ENCODE peak calls at places on chromosome 1, in ten cellular contexts. One of them, this sample, is unnamed.
A peak's percentile ranks its signal among the peaks of the same experiment; 100 is the strongest.

GRCh38 chr1:34155851-34156250 is 9.2 kb downstream of the CSMD2 start:
- DNase-seq in tibial nerve: no peak
- DNase-seq in sigmoid colon: no peak
- DNase-seq in colonic mucosa: no peak
- DNase-seq in cardiac muscle cell: no peak
- DNase-seq in GM23338: no peak
- DNase-seq in neuronal stem cell: no peak
- DNase-seq in A549: no peak
- DNase-seq in effector memory CD4-positive, alpha-beta T cell: no peak
- DNase-seq in tibial artery: no peak
- DNase-seq in this sample: no peak

GRCh38 chr1:7006996-7007871 is 222.0 kb downstream of the CAMTA1 start:
- DNase-seq in colonic mucosa: no peak
- DNase-seq in effector memory CD4-positive, alpha-beta T cell: no peak
- DNase-seq in GM23338: no peak
- DNase-seq in sigmoid colon: no peak
- DNase-seq in tibial artery: no peak
- DNase-seq in cardiac muscle cell: no peak
- DNase-seq in A549: no peak
- DNase-seq in neuronal stem cell: no peak
- DNase-seq in tibial nerve: no peak
- DNase-seq in this sample: no peak

GRCh38 chr1:35557118-35557610 is at the start of gene KIAA0319L:
- DNase-seq in GM23338: peak; percentile 87
- DNase-seq in A549: peak; percentile 56
- DNase-seq in tibial nerve: no peak
- DNase-seq in effector memory CD4-positive, alpha-beta T cell: no peak
- DNase-seq in cardiac muscle cell: no peak
- DNase-seq in neuronal stem cell: no peak
- DNase-seq in tibial artery: peak; percentile 87
- DNase-seq in sigmoid colon: peak; percentile 94
- DNase-seq in colonic mucosa: peak; percentile 91
- DNase-seq in this sample: peak; percentile 98

GRCh38 chr1:7962011-7962335 is 462 bp downstream of the PARK7 start:
- DNase-seq in neuronal stem cell: no peak
- DNase-seq in tibial artery: no peak
- DNase-seq in A549: no peak
- DNase-seq in cardiac muscle cell: no peak
- DNase-seq in tibial nerve: no peak
- DNase-seq in colonic mucosa: no peak
- DNase-seq in effector memory CD4-positive, alpha-beta T cell: no peak
- DNase-seq in sigmoid colon: no peak
- DNase-seq in GM23338: no peak
- DNase-seq in this sample: no peak

GRCh38 chr1:87598429-87598828 is 269.7 kb downstream of the LMO4 start:
- DNase-seq in tibial nerve: no peak
- DNase-seq in sigmoid colon: no peak
- DNase-seq in neuronal stem cell: no peak
- DNase-seq in effector memory CD4-positive, alpha-beta T cell: no peak
- DNase-seq in colonic mucosa: no peak
- DNase-seq in GM23338: peak; percentile 80
- DNase-seq in tibial artery: no peak
- DNase-seq in cardiac muscle cell: no peak
- DNase-seq in A549: peak; percentile 25
- DNase-seq in this sample: no peak

GRCh38 chr1:115771847-115772457 is 3.4 kb upstream of the CASQ2 start:
- DNase-seq in A549: peak; percentile 75
- DNase-seq in effector memory CD4-positive, alpha-beta T cell: no peak
- DNase-seq in tibial artery: peak; percentile 57
- DNase-seq in sigmoid colon: peak; percentile 85
- DNase-seq in colonic mucosa: peak; percentile 62
- DNase-seq in GM23338: peak; percentile 97
- DNase-seq in cardiac muscle cell: peak; percentile 90
- DNase-seq in neuronal stem cell: peak; percentile 76
- DNase-seq in tibial nerve: no peak
- DNase-seq in this sample: peak; percentile 76

GRCh38 chr1:186865253-186865652 is 36.5 kb downstream of the PLA2G4A start:
- DNase-seq in tibial artery: no peak
- DNase-seq in effector memory CD4-positive, alpha-beta T cell: no peak
- DNase-seq in tibial nerve: no peak
- DNase-seq in cardiac muscle cell: no peak
- DNase-seq in neuronal stem cell: no peak
- DNase-seq in GM23338: no peak
- DNase-seq in sigmoid colon: no peak
- DNase-seq in colonic mucosa: no peak
- DNase-seq in A549: no peak
- DNase-seq in this sample: no peak

GRCh38 chr1:157240495-157241184 is 102.4 kb upstream of the ETV3 start:
- DNase-seq in sigmoid colon: no peak
- DNase-seq in GM23338: no peak
- DNase-seq in colonic mucosa: no peak
- DNase-seq in tibial artery: no peak
- DNase-seq in cardiac muscle cell: no peak
- DNase-seq in tibial nerve: no peak
- DNase-seq in neuronal stem cell: no peak
- DNase-seq in A549: peak; percentile 58
- DNase-seq in effector memory CD4-positive, alpha-beta T cell: no peak
- DNase-seq in this sample: no peak

GRCh38 chr1:182095946-182096345 is 34.4 kb upstream of the ZNF648 start:
- DNase-seq in A549: no peak
- DNase-seq in sigmoid colon: no peak
- DNase-seq in GM23338: no peak
- DNase-seq in effector memory CD4-positive, alpha-beta T cell: no peak
- DNase-seq in cardiac muscle cell: no peak
- DNase-seq in colonic mucosa: no peak
- DNase-seq in tibial artery: no peak
- DNase-seq in tibial nerve: no peak
- DNase-seq in neuronal stem cell: no peak
- DNase-seq in this sample: no peak

GRCh38 chr1:244918422-244919319 is 54.3 kb upstream of the HNRNPU start:
- DNase-seq in A549: peak; percentile 40
- DNase-seq in effector memory CD4-positive, alpha-beta T cell: peak; percentile 33
- DNase-seq in tibial nerve: no peak
- DNase-seq in GM23338: peak; percentile 34
- DNase-seq in sigmoid colon: peak; percentile 59
- DNase-seq in colonic mucosa: peak; percentile 32
- DNase-seq in tibial artery: no peak
- DNase-seq in neuronal stem cell: peak; percentile 21
- DNase-seq in cardiac muscle cell: peak; percentile 29
- DNase-seq in this sample: peak; percentile 37

GRCh38 chr1:10724948-10725852 is 71.2 kb downstream of the CASZ1 start:
- DNase-seq in sigmoid colon: peak; percentile 84
- DNase-seq in tibial artery: peak; percentile 40
- DNase-seq in GM23338: no peak
- DNase-seq in A549: no peak
- DNase-seq in cardiac muscle cell: peak; percentile 49
- DNase-seq in neuronal stem cell: no peak
- DNase-seq in colonic mucosa: no peak
- DNase-seq in effector memory CD4-positive, alpha-beta T cell: no peak
- DNase-seq in tibial nerve: no peak
- DNase-seq in this sample: no peak

GRCh38 chr1:214466759-214467585 is 84.4 kb downstream of the PTPN14 start:
- DNase-seq in effector memory CD4-positive, alpha-beta T cell: no peak
- DNase-seq in colonic mucosa: peak; percentile 27
- DNase-seq in tibial artery: no peak
- DNase-seq in sigmoid colon: no peak
- DNase-seq in cardiac muscle cell: no peak
- DNase-seq in GM23338: no peak
- DNase-seq in tibial nerve: no peak
- DNase-seq in neuronal stem cell: no peak
- DNase-seq in A549: peak; percentile 62
- DNase-seq in this sample: no peak

GRCh38 chr1:156760092-156760795 is 7.1 kb upstream of the PRCC start:
- DNase-seq in cardiac muscle cell: no peak
- DNase-seq in tibial artery: no peak
- DNase-seq in neuronal stem cell: no peak
- DNase-seq in GM23338: no peak
- DNase-seq in colonic mucosa: no peak
- DNase-seq in sigmoid colon: peak; percentile 36
- DNase-seq in effector memory CD4-positive, alpha-beta T cell: no peak
- DNase-seq in A549: no peak
- DNase-seq in tibial nerve: no peak
- DNase-seq in this sample: no peak

GRCh38 chr1:36778773-36779172 is 255.5 kb downstream of the GRIK3 start:
- DNase-seq in sigmoid colon: no peak
- DNase-seq in A549: no peak
- DNase-seq in tibial artery: no peak
- DNase-seq in colonic mucosa: no peak
- DNase-seq in neuronal stem cell: no peak
- DNase-seq in cardiac muscle cell: no peak
- DNase-seq in tibial nerve: no peak
- DNase-seq in GM23338: no peak
- DNase-seq in effector memory CD4-positive, alpha-beta T cell: no peak
- DNase-seq in this sample: no peak

GRCh38 chr1:30787856-30788495 is 30.4 kb upstream of the LAPTM5 start:
- DNase-seq in tibial artery: no peak
- DNase-seq in neuronal stem cell: no peak
- DNase-seq in A549: no peak
- DNase-seq in cardiac muscle cell: no peak
- DNase-seq in sigmoid colon: no peak
- DNase-seq in tibial nerve: no peak
- DNase-seq in effector memory CD4-positive, alpha-beta T cell: no peak
- DNase-seq in colonic mucosa: no peak
- DNase-seq in GM23338: no peak
- DNase-seq in this sample: no peak
- H3K27ac ChIP-seq in tibial artery: no peak overlapping the region
- H3K27ac ChIP-seq in neuronal stem cell: no peak overlapping the region
- H3K27ac ChIP-seq in A549: no peak overlapping the region
- H3K27ac ChIP-seq in cardiac muscle cell: no peak overlapping the region
- H3K27ac ChIP-seq in sigmoid colon: no peak overlapping the region
- H3K27ac ChIP-seq in tibial nerve: no peak overlapping the region
- H3K27ac ChIP-seq in effector memory CD4-positive, alpha-beta T cell: no peak overlapping the region
- H3K27ac ChIP-seq in colonic mucosa: no peak overlapping the region
- H3K27ac ChIP-seq in GM23338: no peak overlapping the region
- H3K27ac ChIP-seq in this sample: no peak overlapping the region

DNA sequence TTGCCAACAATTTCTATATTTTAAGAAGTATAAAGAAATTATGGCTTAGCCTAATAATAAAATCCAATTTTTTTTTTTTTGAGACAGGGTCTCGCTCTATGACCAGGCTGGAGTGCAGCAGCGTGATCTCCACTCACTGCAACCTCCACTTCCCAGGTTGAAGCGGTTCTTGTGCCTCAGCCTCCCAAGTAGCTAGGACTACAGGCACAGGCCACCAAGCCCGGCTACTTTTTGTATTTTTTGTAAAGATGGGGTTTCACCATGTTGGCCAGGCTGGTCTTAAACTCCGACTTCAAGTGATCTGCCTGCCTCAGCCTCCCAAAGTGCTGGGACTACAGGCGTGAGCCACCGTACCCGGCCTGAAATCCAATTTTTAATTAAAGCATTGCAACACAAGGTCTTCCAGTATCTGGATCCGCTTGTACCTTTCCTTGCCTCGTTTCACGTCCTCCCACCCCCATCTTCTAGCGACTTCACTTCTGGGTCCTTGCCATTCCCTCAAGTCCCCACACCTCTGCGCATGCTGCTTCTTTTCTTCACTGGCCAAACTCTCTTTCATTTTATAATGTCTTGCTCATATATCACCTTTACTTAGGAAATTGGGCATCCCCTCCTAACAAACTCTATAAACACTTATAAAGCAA is 2.3 kb downstream of the FUBP1 start:
- DNase-seq in effector memory CD4-positive, alpha-beta T cell: no peak
- DNase-seq in tibial artery: no peak
- DNase-seq in colonic mucosa: no peak
- DNase-seq in sigmoid colon: no peak
- DNase-seq in GM23338: no peak
- DNase-seq in A549: no peak
- DNase-seq in tibial nerve: no peak
- DNase-seq in cardiac muscle cell: no peak
- DNase-seq in neuronal stem cell: no peak
- DNase-seq in this sample: no peak
- H3K4me3 ChIP-seq in effector memory CD4-positive, alpha-beta T cell: peak overlapping the region; percentile 75
- H3K4me3 ChIP-seq in tibial artery: peak overlapping the region; percentile 65
- H3K4me3 ChIP-seq in colonic mucosa: peak overlapping the region; percentile 58
- H3K4me3 ChIP-seq in sigmoid colon: peak overlapping the region; percentile 63
- H3K4me3 ChIP-seq in GM23338: peak overlapping the region; percentile 81
- H3K4me3 ChIP-seq in A549: peak overlapping the region; percentile 71
- H3K4me3 ChIP-seq in tibial nerve: no peak overlapping the region
- H3K4me3 ChIP-seq in cardiac muscle cell: peak overlapping the region; percentile 83
- H3K4me3 ChIP-seq in neuronal stem cell: peak overlapping the region; percentile 63
- H3K4me3 ChIP-seq in this sample: peak overlapping the region; percentile 60

DNA sequence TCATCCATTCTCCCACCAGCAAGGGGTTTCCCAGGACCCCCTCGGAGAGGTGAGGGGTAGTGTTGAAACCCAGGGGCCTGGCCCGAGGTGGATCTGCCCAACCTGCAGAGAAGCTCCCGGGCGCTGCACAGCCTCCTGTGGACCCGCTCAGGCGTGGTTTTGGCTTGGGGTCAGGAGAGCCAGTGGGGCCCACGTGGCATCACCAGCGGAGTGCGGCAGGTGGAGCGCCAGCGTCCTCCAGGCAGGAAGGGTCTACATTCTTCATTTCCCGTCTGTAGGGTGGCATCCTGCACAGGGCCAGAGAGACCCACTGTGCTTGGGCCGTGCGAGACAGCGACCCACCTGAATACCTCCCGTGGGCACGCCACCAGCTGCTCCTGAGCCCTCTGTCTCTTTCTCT is 135.2 kb downstream of the NPHP4 start:
- DNase-seq in neuronal stem cell: no peak
- DNase-seq in tibial artery: no peak
- DNase-seq in GM23338: no peak
- DNase-seq in sigmoid colon: no peak
- DNase-seq in cardiac muscle cell: no peak
- DNase-seq in effector memory CD4-positive, alpha-beta T cell: no peak
- DNase-seq in tibial nerve: no peak
- DNase-seq in colonic mucosa: no peak
- DNase-seq in A549: no peak
- DNase-seq in this sample: no peak
- H3K4me1 ChIP-seq in neuronal stem cell: no peaks in the 10 kb centered on the region
- H3K4me1 ChIP-seq in tibial artery: no peaks in the 10 kb centered on the region
- H3K4me1 ChIP-seq in GM23338: no peaks in the 10 kb centered on the region
- H3K4me1 ChIP-seq in sigmoid colon: no peaks in the 10 kb centered on the region
- H3K4me1 ChIP-seq in cardiac muscle cell: no peaks in the 10 kb centered on the region
- H3K4me1 ChIP-seq in effector memory CD4-positive, alpha-beta T cell: no peaks in the 10 kb centered on the region
- H3K4me1 ChIP-seq in tibial nerve: no peaks in the 10 kb centered on the region
- H3K4me1 ChIP-seq in colonic mucosa: no peaks in the 10 kb centered on the region
- H3K4me1 ChIP-seq in A549: no peaks in the 10 kb centered on the region
- H3K4me1 ChIP-seq in this sample: peaks cover 75% of the 10 kb centered on the region

DNA sequence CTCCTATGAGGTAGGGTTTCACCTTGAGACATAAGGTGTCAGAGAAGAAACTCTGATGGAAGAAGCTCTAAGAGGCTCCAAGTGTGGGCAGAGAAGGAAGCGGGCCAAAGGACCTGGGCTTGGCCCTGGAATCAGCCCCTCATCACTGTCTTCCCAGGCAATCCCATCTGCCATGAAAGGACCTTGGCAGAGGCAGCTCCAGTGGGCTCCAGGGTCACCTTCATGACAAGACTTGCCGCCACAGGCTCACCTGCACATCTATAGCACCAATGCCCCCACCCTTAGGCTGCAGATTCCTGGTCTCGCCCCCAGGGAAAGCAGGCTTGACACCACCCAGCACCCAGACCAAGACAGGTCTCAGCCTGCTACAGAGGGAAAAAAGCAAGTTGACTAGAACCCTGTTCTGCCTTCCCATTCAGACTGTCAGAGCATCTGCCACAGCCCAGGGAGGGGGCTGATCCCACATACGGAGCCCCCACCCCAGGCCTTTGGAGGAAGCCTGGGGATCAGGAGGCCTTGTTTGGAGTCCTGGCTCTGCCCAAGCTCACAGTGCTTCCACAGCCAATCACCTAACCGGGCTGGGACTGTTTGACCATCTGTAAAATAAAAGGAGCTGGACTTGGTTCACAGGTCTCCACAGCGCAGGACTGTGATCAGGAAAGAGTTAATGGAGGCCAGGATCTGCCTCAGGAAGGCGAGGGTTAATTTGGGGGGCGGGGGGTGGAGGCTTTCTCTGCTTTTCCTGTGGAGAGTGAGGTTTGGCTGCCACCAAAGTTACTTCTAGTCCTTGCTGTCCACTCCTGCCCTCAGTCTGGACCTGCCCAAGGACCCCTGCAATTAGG is at the start of gene FAM110D:
- DNase-seq in cardiac muscle cell: no peak
- DNase-seq in tibial artery: no peak
- DNase-seq in GM23338: peak; percentile 49
- DNase-seq in colonic mucosa: no peak
- DNase-seq in neuronal stem cell: no peak
- DNase-seq in tibial nerve: no peak
- DNase-seq in sigmoid colon: peak; percentile 49
- DNase-seq in A549: no peak
- DNase-seq in effector memory CD4-positive, alpha-beta T cell: no peak
- DNase-seq in this sample: no peak
- H3K27ac ChIP-seq in cardiac muscle cell: peak within 1 kb of the TSS; percentile 92
- H3K27ac ChIP-seq in tibial artery: no peak within 1 kb of the TSS
- H3K27ac ChIP-seq in GM23338: no peak within 1 kb of the TSS
- H3K27ac ChIP-seq in colonic mucosa: no peak within 1 kb of the TSS
- H3K27ac ChIP-seq in neuronal stem cell: no peak within 1 kb of the TSS
- H3K27ac ChIP-seq in tibial nerve: no peak within 1 kb of the TSS
- H3K27ac ChIP-seq in sigmoid colon: peak within 1 kb of the TSS; percentile 17
- H3K27ac ChIP-seq in A549: peak within 1 kb of the TSS; percentile 49
- H3K27ac ChIP-seq in effector memory CD4-positive, alpha-beta T cell: no peak within 1 kb of the TSS
- H3K27ac ChIP-seq in this sample: no peak within 1 kb of the TSS

This sample was measured in SJSA1.